ENCODE peak calls at places on chromosomes 12 and 14, in seven cellular contexts. One of them, this sample, is unnamed.

GRCh38 chr12:111503116-111503515 is 96.0 kb downstream of the ATXN2 start:
- DNase-seq in NCI-H2081: no peak
- DNase-seq in stimulated activated CD4-positive, alpha-beta T cell treated with anti-CD3 and anti-CD28 coated beads, TNF-alpha, amount 100 ng/mL, for 1 hour: no peak
- DNase-seq in NCI-H526: no peak
- DNase-seq in NCI-H1105 treated with DMSO at 0.1 percent for 48 hours: no peak
- DNase-seq in SK-N-DZ: no peak
- DNase-seq in activated CD4-positive, CD25-positive, alpha-beta regulatory T cell: no peak
- DNase-seq in this sample: no peak

GRCh38 chr14:105273062-105273461 is 24.7 kb downstream of the BTBD6 start:
- DNase-seq in NCI-H526: peak; percentile 49
- DNase-seq in NCI-H1105 treated with DMSO at 0.1 percent for 48 hours: no peak
- DNase-seq in NCI-H2081: no peak
- DNase-seq in activated CD4-positive, CD25-positive, alpha-beta regulatory T cell: no peak
- DNase-seq in SK-N-DZ: no peak
- DNase-seq in stimulated activated CD4-positive, alpha-beta T cell treated with anti-CD3 and anti-CD28 coated beads, TNF-alpha, amount 100 ng/mL, for 1 hour: no peak
- DNase-seq in this sample: peak; percentile 61

GRCh38 chr14:51653096-51653814 is 1.5 kb downstream of the FRMD6 start:
- DNase-seq in activated CD4-positive, CD25-positive, alpha-beta regulatory T cell: no peak
- DNase-seq in stimulated activated CD4-positive, alpha-beta T cell treated with anti-CD3 and anti-CD28 coated beads, TNF-alpha, amount 100 ng/mL, for 1 hour: no peak
- DNase-seq in NCI-H2081: peak; percentile 5
- DNase-seq in SK-N-DZ: peak; percentile 40
- DNase-seq in NCI-H526: no peak
- DNase-seq in NCI-H1105 treated with DMSO at 0.1 percent for 48 hours: peak; percentile 51
- DNase-seq in this sample: no peak

GRCh38 chr12:69999561-69999960 is 174.5 kb downstream of the MYRFL start:
- DNase-seq in NCI-H526: no peak
- DNase-seq in NCI-H1105 treated with DMSO at 0.1 percent for 48 hours: no peak
- DNase-seq in stimulated activated CD4-positive, alpha-beta T cell treated with anti-CD3 and anti-CD28 coated beads, TNF-alpha, amount 100 ng/mL, for 1 hour: no peak
- DNase-seq in activated CD4-positive, CD25-positive, alpha-beta regulatory T cell: no peak
- DNase-seq in NCI-H2081: no peak
- DNase-seq in SK-N-DZ: no peak
- DNase-seq in this sample: no peak

GRCh38 chr14:36829547-36829946 is 167.9 kb downstream of the PAX9 start:
- DNase-seq in stimulated activated CD4-positive, alpha-beta T cell treated with anti-CD3 and anti-CD28 coated beads, TNF-alpha, amount 100 ng/mL, for 1 hour: no peak
- DNase-seq in NCI-H1105 treated with DMSO at 0.1 percent for 48 hours: no peak
- DNase-seq in NCI-H2081: no peak
- DNase-seq in SK-N-DZ: no peak
- DNase-seq in NCI-H526: no peak
- DNase-seq in activated CD4-positive, CD25-positive, alpha-beta regulatory T cell: no peak
- DNase-seq in this sample: no peak

GRCh38 chr14:91349481-91350074 is 68.0 kb downstream of the CCDC88C start:
- DNase-seq in stimulated activated CD4-positive, alpha-beta T cell treated with anti-CD3 and anti-CD28 coated beads, TNF-alpha, amount 100 ng/mL, for 1 hour: peak; percentile 37
- DNase-seq in activated CD4-positive, CD25-positive, alpha-beta regulatory T cell: no peak
- DNase-seq in NCI-H2081: no peak
- DNase-seq in NCI-H1105 treated with DMSO at 0.1 percent for 48 hours: no peak
- DNase-seq in NCI-H526: no peak
- DNase-seq in SK-N-DZ: no peak
- DNase-seq in this sample: peak; percentile 17

GRCh38 chr14:102184678-102185040 is 45.0 kb downstream of the WDR20 start:
- DNase-seq in stimulated activated CD4-positive, alpha-beta T cell treated with anti-CD3 and anti-CD28 coated beads, TNF-alpha, amount 100 ng/mL, for 1 hour: no peak
- DNase-seq in activated CD4-positive, CD25-positive, alpha-beta regulatory T cell: no peak
- DNase-seq in NCI-H1105 treated with DMSO at 0.1 percent for 48 hours: no peak
- DNase-seq in SK-N-DZ: no peak
- DNase-seq in NCI-H526: no peak
- DNase-seq in NCI-H2081: no peak
- DNase-seq in this sample: no peak

GRCh38 chr14:50230601-50231474 is 540 bp downstream of the SOS2 start:
- DNase-seq in activated CD4-positive, CD25-positive, alpha-beta regulatory T cell: peak; percentile 29
- DNase-seq in SK-N-DZ: peak; percentile 26
- DNase-seq in NCI-H1105 treated with DMSO at 0.1 percent for 48 hours: peak; percentile 46
- DNase-seq in stimulated activated CD4-positive, alpha-beta T cell treated with anti-CD3 and anti-CD28 coated beads, TNF-alpha, amount 100 ng/mL, for 1 hour: no peak
- DNase-seq in NCI-H2081: peak; percentile 54
- DNase-seq in NCI-H526: peak; percentile 10
- DNase-seq in this sample: peak; percentile 83